ENCODE peak calls at places on chromosomes 3 and 15, in six cellular contexts. R is activated T-helper 2 cell treated with anti-CD3 and anti-CD28 coated beads, Interferon-gamma antibody, Interleukin-2, Interleukin-4, amounts not matched to agents 10 μg/mL and 5 μg/mL and 100 μg/mL, durations not matched to agents 14 hours and 24 hours and 36 hours; J is left colon; Y is mesendoderm; S is stimulated activated CD8-positive, alpha-beta memory T cell treated with anti-CD3 and anti-CD28 coated beads, Interleukin-7, amount 100 ng/mL, for 1 hour; L is amygdala. I is an unnamed sample.

GRCh38 chr3:87167634-87168456 is 59.3 kb upstream of the CHMP2B start:
- DNase-seq in R (no peak), J (peak), Y (peak), S (no peak), L (peak), I (no peak)

GRCh38 chr15:90884719-90885431 is 571 bp downstream of the FES start:
- DNase-seq in R (no peak), J (no peak), Y (no peak), S (no peak), L (no peak), I (no peak)

GRCh38 chr3:146160964-146161724 is at the start of gene PLOD2:
- DNase-seq in R (peak), J (peak), Y (peak), S (no peak), L (peak), I (peak)

GRCh38 chr3:178336336-178336735 is 199.9 kb upstream of the KCNMB2 start:
- DNase-seq in R (no peak), J (no peak), Y (no peak), S (no peak), L (no peak), I (no peak)

GRCh38 chr15:64501396-64501716 is 41.0 kb downstream of the ZNF609 start:
- DNase-seq in R (no peak), J (no peak), Y (no peak), S (no peak), L (no peak), I (no peak)

GRCh38 chr15:88907111-88907510 is 6.1 kb downstream of the MFGE8 start:
- DNase-seq in R (no peak), J (no peak), Y (no peak), S (no peak), L (no peak), I (no peak)

GRCh38 chr3:168608926-168609325 is 513.2 kb upstream of the GOLIM4 start:
- DNase-seq in R (no peak), J (no peak), Y (no peak), S (no peak), L (no peak), I (no peak)

GRCh38 chr3:72957303-72957702 is 39.3 kb upstream of the PPP4R2 start:
- DNase-seq in R (no peak), J (no peak), Y (no peak), S (no peak), L (peak), I (peak)

GRCh38 chr3:58835075-58835474 is 168.5 kb upstream of the FAM3D start:
- DNase-seq in R (no peak), J (no peak), Y (no peak), S (no peak), L (no peak), I (no peak)

GRCh38 chr3:29169456-29169855 is 111.4 kb upstream of the RBMS3 start:
- DNase-seq in R (no peak), J (no peak), Y (no peak), S (no peak), L (no peak), I (no peak)

GRCh38 chr3:69181592-69182211 is 59.3 kb upstream of the LMOD3 start:
- DNase-seq in R (no peak), J (no peak), Y (peak), S (no peak), L (peak), I (no peak)

GRCh38 chr15:40471778-40472130 is 970 bp downstream of the CHST14 start:
- DNase-seq in R (no peak), J (no peak), Y (peak), S (no peak), L (no peak), I (peak)

GRCh38 chr15:78750566-78750965 is 60.7 kb downstream of the ADAMTS7 start:
- DNase-seq in R (no peak), J (no peak), Y (no peak), S (no peak), L (no peak), I (no peak)

GRCh38 chr3:152355744-152356665 is 87.3 kb downstream of the MBNL1 start:
- DNase-seq in R (no peak), J (no peak), Y (no peak), S (no peak), L (no peak), I (no peak)

GRCh38 chr3:188434594-188434993 is 280.6 kb downstream of the LPP start:
- DNase-seq in R (no peak), J (no peak), Y (no peak), S (no peak), L (no peak), I (no peak)

GRCh38 chr3:143120716-143121239 is 1.2 kb downstream of the CHST2 start:
- DNase-seq in R (peak), J (peak), Y (peak), S (no peak), L (peak), I (peak)

GRCh38 chr3:186251948-186252619 is 110.0 kb downstream of the DGKG start:
- DNase-seq in R (no peak), J (no peak), Y (no peak), S (no peak), L (no peak), I (no peak)

GRCh38 chr3:136142592-136142991 is 53.5 kb downstream of the MSL2 start:
- DNase-seq in R (no peak), J (no peak), Y (peak), S (no peak), L (no peak), I (no peak)

GRCh38 chr15:63335543-63336240 is 46.0 kb downstream of the CA12 start:
- DNase-seq in R (no peak), J (no peak), Y (no peak), S (no peak), L (no peak), I (no peak)

GRCh38 chr3:178966299-178967183 is 105.1 kb downstream of the ZMAT3 start:
- DNase-seq in R (no peak), J (no peak), Y (peak), S (no peak), L (peak), I (no peak)

GRCh38 chr3:188230962-188231361 is 77.0 kb downstream of the LPP start:
- DNase-seq in R (no peak), J (no peak), Y (no peak), S (no peak), L (no peak), I (no peak)

GRCh38 chr3:172129868-172130751 is 90.7 kb downstream of the FNDC3B start:
- DNase-seq in R (peak), J (peak), Y (peak), S (no peak), L (no peak), I (peak)

GRCh38 chr3:152556731-152557254 is 278.1 kb upstream of the P2RY1 start:
- DNase-seq in R (no peak), J (no peak), Y (peak), S (no peak), L (no peak), I (no peak)

GRCh38 chr3:101310580-101311375 is 9.6 kb downstream of the IMPG2 start:
- DNase-seq in R (no peak), J (no peak), Y (no peak), S (no peak), L (no peak), I (no peak)

GRCh38 chr15:84598250-84598649 is 2.6 kb upstream of the ZSCAN2 start:
- DNase-seq in R (peak), J (no peak), Y (peak), S (no peak), L (no peak), I (no peak)

GRCh38 chr3:58994746-58995330 is 55.0 kb downstream of the CFAP20DC start:
- DNase-seq in R (no peak), J (peak), Y (peak), S (no peak), L (no peak), I (no peak)

GRCh38 chr15:75725021-75725718 is 12.5 kb upstream of the CSPG4 start:
- DNase-seq in R (no peak), J (no peak), Y (no peak), S (no peak), L (no peak), I (no peak)

GRCh38 chr3:100910986-100911385 is 82.2 kb downstream of the ABI3BP start:
- DNase-seq in R (no peak), J (no peak), Y (no peak), S (no peak), L (no peak), I (no peak)